ENCODE peak calls at places on chromosomes 3 and 15, in ten cellular contexts. C, Z, U, T, Q, D, J, V, Y and M are unnamed samples.

GRCh38 chr15:69532066-69532465 is 79.4 kb downstream of the RPLP1 start:
- DNase-seq in Z (no peak), C (no peak), J (no peak), Y (no peak), T (no peak), D (no peak), U (no peak), V (no peak), Q (no peak), M (no peak)

GRCh38 chr3:39186692-39187151 is 5.7 kb downstream of the XIRP1 start:
- DNase-seq in C (no peak), D (no peak), T (peak; percentile 39), Z (no peak), U (no peak), Y (no peak), Q (peak; percentile 56), J (no peak), V (no peak), M (no peak)

GRCh38 chr15:37100109-37100873 is at the start of gene MEIS2:
- DNase-seq in Q (peak; percentile 95), V (peak; percentile 88), T (peak; percentile 91), D (peak; percentile 81), Z (peak; percentile 87), Y (peak; percentile 79), J (peak; percentile 75), C (peak; percentile 79), U (peak; percentile 82), M (peak; percentile 58)

GRCh38 chr15:84081391-84082168 is 154.0 kb upstream of the GOLGA6L4 start:
- DNase-seq in U (no peak), Z (no peak), Q (no peak), J (no peak), T (no peak), Y (no peak), C (no peak), V (no peak), D (no peak), M (no peak)

GRCh38 chr3:174206607-174207192 is 652.4 kb upstream of the NAALADL2 start:
- DNase-seq in V (no peak), U (no peak), D (no peak), T (no peak), Y (no peak), Q (no peak), C (no peak), J (no peak), Z (no peak), M (no peak)

GRCh38 chr15:71575474-71576045 is 234.8 kb upstream of the NR2E3 start:
- DNase-seq in T (no peak), D (no peak), V (no peak), Y (no peak), Q (no peak), Z (no peak), C (no peak), U (peak; percentile 8), J (no peak), M (no peak)

GRCh38 chr15:94793641-94794040 is 562.3 kb downstream of the MCTP2 start:
- DNase-seq in C (peak; percentile 52), J (no peak), Z (peak; percentile 20), T (no peak), U (no peak), V (no peak), Q (no peak), Y (no peak), D (no peak), M (no peak)

GRCh38 chr3:84685467-84685866 is 273.3 kb upstream of the CADM2 start:
- DNase-seq in Y (no peak), T (no peak), Z (no peak), D (no peak), U (no peak), V (no peak), J (no peak), C (no peak), Q (no peak), M (no peak)

DNA sequence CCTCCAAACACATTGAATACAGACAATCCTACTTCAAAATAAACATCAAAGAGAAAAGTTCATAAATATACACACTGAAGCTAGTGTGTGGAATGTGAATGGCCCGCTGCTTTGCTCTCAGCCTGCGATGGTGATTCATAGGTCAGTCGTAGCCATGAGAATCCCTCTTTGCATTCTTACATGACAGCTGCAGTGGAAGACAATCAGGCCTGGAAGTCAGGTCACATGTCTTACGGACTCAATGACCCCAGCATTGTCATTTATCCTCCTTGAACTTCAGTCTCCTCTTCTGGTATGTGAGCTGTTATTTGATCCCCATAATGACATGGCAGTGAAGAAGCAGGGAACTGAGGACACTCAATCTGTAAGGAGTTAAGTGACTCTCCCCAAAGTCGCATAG is 217.8 kb upstream of the EOMES start:
- DNase-seq in Z (peak; percentile 1), J (no peak), Q (no peak), U (no peak), T (no peak), Y (no peak), C (peak; percentile 32), D (no peak), V (no peak), M (no peak)
- TF ChIP-seq CTCF in Z (no peak), J (no peak), Q (no peak), U (no peak), T (no peak), Y (no peak), C (no peak), D (no peak), V (no peak), M (no peak)

GRCh38 chr15:68261241-68261640 is 16.3 kb upstream of the FEM1B start:
- DNase-seq in D (no peak), J (no peak), C (no peak), Y (no peak), T (no peak), Q (no peak), Z (no peak), V (no peak), U (no peak), M (no peak)

GRCh38 chr15:68258684-68259083 is 18.9 kb upstream of the FEM1B start:
- DNase-seq in Y (no peak), J (peak; percentile 25), C (no peak), D (no peak), Q (no peak), Z (no peak), U (peak; percentile 53), T (no peak), V (no peak), M (peak; percentile 63)

GRCh38 chr15:68259883-68260282 is 17.7 kb upstream of the FEM1B start:
- DNase-seq in D (no peak), Y (no peak), J (no peak), U (no peak), Q (no peak), C (no peak), V (no peak), Z (no peak), T (no peak), M (no peak)

GRCh38 chr15:68252925-68253534 is 23.5 kb upstream of the CLN6 start:
- DNase-seq in Q (no peak), J (peak; percentile 30), U (peak; percentile 83), V (no peak), C (peak; percentile 74), T (no peak), Z (peak; percentile 75), Y (peak; percentile 74), D (no peak), M (peak; percentile 66)

DNA sequence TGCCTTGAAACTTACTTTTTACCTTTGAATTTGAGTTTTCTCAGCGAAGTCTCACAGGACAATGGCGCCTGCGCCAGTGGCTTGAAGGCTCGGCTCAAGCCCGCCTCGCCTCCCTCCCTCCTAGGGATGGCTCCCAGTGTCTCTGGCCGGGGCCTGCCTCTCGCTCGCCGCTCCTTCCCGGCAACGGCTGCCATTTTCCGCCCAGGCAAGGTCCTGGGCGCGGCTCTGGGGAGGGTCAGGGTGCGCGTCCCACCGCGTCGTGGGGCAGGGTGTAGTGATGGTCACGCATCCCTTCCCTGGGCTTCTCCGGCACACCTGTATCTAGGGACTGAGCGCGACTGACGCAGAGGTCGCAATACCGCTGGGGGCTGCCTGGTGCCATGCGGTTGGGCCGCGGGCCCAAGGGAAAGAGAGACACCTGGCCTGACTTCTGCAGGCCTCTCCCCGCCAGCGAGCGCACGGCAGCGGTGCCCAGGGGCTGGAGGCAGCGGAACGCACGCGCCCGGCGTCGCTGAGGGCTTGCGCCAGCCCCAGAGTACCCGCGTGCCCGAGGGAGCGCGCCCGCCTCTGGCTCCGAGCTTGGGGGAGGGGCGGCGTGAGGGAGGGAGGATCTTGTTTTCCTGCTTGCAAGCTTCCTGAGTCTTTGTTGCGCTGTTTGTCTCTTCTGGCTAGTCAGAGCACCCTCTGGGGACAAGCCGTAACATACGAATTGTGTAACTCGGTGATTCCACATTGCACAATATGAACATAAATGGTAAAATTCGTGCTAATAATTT is 20.7 kb upstream of the FEM1B start:
- DNase-seq in Q (peak; percentile 94), Y (peak; percentile 42), V (peak; percentile 93), U (peak; percentile 96), Z (peak; percentile 84), D (peak; percentile 59), T (peak; percentile 93), C (peak; percentile 62), J (peak; percentile 92), M (peak; percentile 72)
- TF ChIP-seq CTCF in Q (no peak), Y (no peak), V (peak; percentile 54), U (no peak), Z (no peak), D (no peak), T (no peak), C (no peak), J (no peak), M (no peak)

GRCh38 chr3:107116251-107116650 is 261.0 kb upstream of the CCDC54 start:
- DNase-seq in T (no peak), Q (no peak), D (no peak), Y (no peak), C (no peak), J (no peak), V (no peak), U (no peak), Z (no peak), M (no peak)

GRCh38 chr3:107117156-107117555 is 260.1 kb upstream of the CCDC54 start:
- DNase-seq in Z (no peak), U (no peak), D (no peak), C (no peak), J (no peak), V (no peak), Y (no peak), T (no peak), Q (no peak), M (no peak)

GRCh38 chr3:107112356-107112755 is 264.9 kb upstream of the CCDC54 start:
- DNase-seq in C (no peak), J (no peak), Y (no peak), T (no peak), V (no peak), U (no peak), Q (no peak), Z (no peak), D (no peak), M (no peak)

GRCh38 chr3:107117922-107118576 is 259.2 kb upstream of the CCDC54 start:
- DNase-seq in V (peak; percentile 63), T (no peak), Z (peak; percentile 38), Q (no peak), J (no peak), U (peak; percentile 58), Y (peak; percentile 61), C (peak; percentile 65), D (no peak), M (peak; percentile 28)
- TF ChIP-seq CTCF in V (peak; percentile 70), T (peak; percentile 37), Z (peak; percentile 36), Q (peak; percentile 56), J (no peak), U (peak; percentile 33), Y (peak; percentile 37), C (peak; percentile 79), D (peak; percentile 50), M (no peak)

DNA sequence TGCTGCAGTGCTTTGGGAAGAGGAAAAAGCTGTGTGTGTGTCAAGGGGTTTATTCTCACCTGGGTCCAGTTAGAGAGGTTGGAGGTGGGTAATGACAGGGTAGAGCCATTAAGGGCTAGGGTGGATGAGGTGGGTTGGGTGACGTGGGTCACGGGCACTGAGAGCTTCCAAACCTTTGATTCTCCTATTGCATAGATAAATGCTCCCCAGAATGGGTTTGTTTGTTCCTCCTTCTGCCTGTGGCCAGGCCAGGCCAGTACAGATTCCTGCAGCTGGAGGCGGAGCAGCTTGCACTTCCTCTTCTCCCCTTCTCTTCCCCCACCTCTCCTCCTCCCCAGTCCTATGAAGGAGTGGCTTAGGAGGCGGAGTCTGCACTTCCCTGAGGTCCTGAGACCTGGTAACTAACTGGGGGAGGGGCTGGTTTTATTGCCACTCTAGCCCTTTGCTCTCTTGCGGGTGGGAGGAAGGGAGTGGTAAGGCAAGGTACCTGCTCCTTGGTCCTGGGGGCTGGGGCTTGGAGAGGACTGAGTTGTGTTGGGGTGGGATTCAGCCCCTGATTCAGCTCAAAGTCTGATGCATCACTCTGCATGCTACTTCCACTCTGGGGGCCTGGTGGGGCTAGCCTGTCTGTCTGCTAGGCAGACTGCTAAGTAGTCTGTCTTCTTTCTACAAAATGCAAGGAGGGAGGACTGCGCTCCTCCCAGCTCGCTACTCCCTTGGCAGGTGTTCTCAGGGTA is 3.5 kb downstream of the SPINT1 start:
- DNase-seq in D (no peak), Q (no peak), Z (peak; percentile 78), V (no peak), U (peak; percentile 95), T (peak; percentile 89), Y (peak; percentile 81), J (peak; percentile 88), C (peak; percentile 25), M (no peak)
- TF ChIP-seq CTCF in D (no peak), Q (no peak), Z (no peak), V (no peak), U (no peak), T (no peak), Y (no peak), J (no peak), C (no peak), M (no peak)